ENCODE peak calls at places on chromosomes 4 and X, in four cellular contexts. One of them, this sample, is unnamed.
A peak's percentile ranks its signal among the peaks of the same experiment; 100 is the strongest.

GRCh38 chr4:52051615-52052474 is 741 bp downstream of the SPATA18 start:
- DNase-seq in colonic mucosa: peak; percentile 84
- DNase-seq in SHP77: no peak
- DNase-seq in Jurkat, Clone E6-1: no peak
- DNase-seq in this sample: peak; percentile 59

GRCh38 chr4:44493924-44494323 is 45.3 kb upstream of the KCTD8 start:
- DNase-seq in colonic mucosa: no peak
- DNase-seq in Jurkat, Clone E6-1: peak; percentile 28
- DNase-seq in SHP77: no peak
- DNase-seq in this sample: no peak

GRCh38 chr4:16194199-16194598 is 32.1 kb downstream of the TAPT1 start:
- DNase-seq in colonic mucosa: no peak
- DNase-seq in SHP77: no peak
- DNase-seq in Jurkat, Clone E6-1: no peak
- DNase-seq in this sample: no peak

GRCh38 chr4:169662226-169662625 is 41.8 kb downstream of the CLCN3 start:
- DNase-seq in Jurkat, Clone E6-1: no peak
- DNase-seq in colonic mucosa: no peak
- DNase-seq in SHP77: peak; percentile 26
- DNase-seq in this sample: no peak

GRCh38 chr4:138494931-138495330 is 252.8 kb upstream of the SLC7A11 start:
- DNase-seq in SHP77: no peak
- DNase-seq in Jurkat, Clone E6-1: peak; percentile 69
- DNase-seq in colonic mucosa: no peak
- DNase-seq in this sample: peak; percentile 19

GRCh38 chr4:110005461-110006056 is 92.9 kb downstream of the EGF start:
- DNase-seq in Jurkat, Clone E6-1: peak; percentile 49
- DNase-seq in SHP77: peak; percentile 17
- DNase-seq in colonic mucosa: no peak
- DNase-seq in this sample: no peak

GRCh38 chr4:147737623-147738022 is 5.7 kb downstream of the ARHGAP10 start:
- DNase-seq in SHP77: no peak
- DNase-seq in Jurkat, Clone E6-1: no peak
- DNase-seq in colonic mucosa: no peak
- DNase-seq in this sample: no peak

GRCh38 chrX:41475166-41475565 is 28.0 kb downstream of the NYX start:
- DNase-seq in colonic mucosa: no peak
- DNase-seq in Jurkat, Clone E6-1: no peak
- DNase-seq in SHP77: no peak
- DNase-seq in this sample: no peak

GRCh38 chr4:36511785-36512184 is 230.4 kb downstream of the DTHD1 start:
- DNase-seq in colonic mucosa: no peak
- DNase-seq in Jurkat, Clone E6-1: no peak
- DNase-seq in SHP77: no peak
- DNase-seq in this sample: no peak

GRCh38 chr4:82123934-82124333 is 249.9 kb downstream of the HNRNPD start:
- DNase-seq in SHP77: no peak
- DNase-seq in colonic mucosa: no peak
- DNase-seq in Jurkat, Clone E6-1: no peak
- DNase-seq in this sample: peak; percentile 33

GRCh38 chr4:154822775-154823174 is 41.7 kb downstream of the RBM46 start:
- DNase-seq in colonic mucosa: no peak
- DNase-seq in SHP77: no peak
- DNase-seq in Jurkat, Clone E6-1: no peak
- DNase-seq in this sample: no peak

GRCh38 chrX:153371256-153371655 is 29.9 kb downstream of the PNMA6E start:
- DNase-seq in Jurkat, Clone E6-1: no peak
- DNase-seq in colonic mucosa: no peak
- DNase-seq in SHP77: no peak
- DNase-seq in this sample: no peak

GRCh38 chr4:154018659-154019058 is 229.8 kb upstream of the SFRP2 start:
- DNase-seq in colonic mucosa: no peak
- DNase-seq in Jurkat, Clone E6-1: no peak
- DNase-seq in SHP77: no peak
- DNase-seq in this sample: no peak

GRCh38 chr4:128802680-128803628 is 6.5 kb upstream of the JADE1 start:
- DNase-seq in Jurkat, Clone E6-1: no peak
- DNase-seq in SHP77: no peak
- DNase-seq in colonic mucosa: no peak
- DNase-seq in this sample: no peak

GRCh38 chrX:2645563-2645962 is 45.5 kb upstream of the CD99 start:
- DNase-seq in colonic mucosa: no peak
- DNase-seq in Jurkat, Clone E6-1: no peak
- DNase-seq in SHP77: no peak
- DNase-seq in this sample: no peak

GRCh38 chr4:144646523-144647094 is 653 bp downstream of the HHIP start:
- DNase-seq in Jurkat, Clone E6-1: no peak
- DNase-seq in colonic mucosa: no peak
- DNase-seq in SHP77: no peak
- DNase-seq in this sample: no peak

GRCh38 chr4:7857238-7857701 is 82.4 kb downstream of the AFAP1 start:
- DNase-seq in Jurkat, Clone E6-1: no peak
- DNase-seq in colonic mucosa: no peak
- DNase-seq in SHP77: no peak
- DNase-seq in this sample: no peak

GRCh38 chrX:104310084-104310483 is 55.4 kb upstream of the ESX1 start:
- DNase-seq in Jurkat, Clone E6-1: no peak
- DNase-seq in SHP77: no peak
- DNase-seq in colonic mucosa: no peak
- DNase-seq in this sample: peak; percentile 1

GRCh38 chr4:24404281-24404680 is 180.1 kb downstream of the DHX15 start:
- DNase-seq in SHP77: no peak
- DNase-seq in colonic mucosa: no peak
- DNase-seq in Jurkat, Clone E6-1: no peak
- DNase-seq in this sample: no peak

GRCh38 chr4:76821661-76822060 is 76.3 kb downstream of the SOWAHB start:
- DNase-seq in colonic mucosa: no peak
- DNase-seq in Jurkat, Clone E6-1: no peak
- DNase-seq in SHP77: no peak
- DNase-seq in this sample: no peak

GRCh38 chr4:52098618-52099017 is 47.5 kb downstream of the SPATA18 start:
- DNase-seq in colonic mucosa: no peak
- DNase-seq in Jurkat, Clone E6-1: no peak
- DNase-seq in SHP77: no peak
- DNase-seq in this sample: no peak

GRCh38 chr4:155618183-155618838 is 48.3 kb upstream of the GUCY1A1 start:
- DNase-seq in Jurkat, Clone E6-1: no peak
- DNase-seq in colonic mucosa: no peak
- DNase-seq in SHP77: no peak
- DNase-seq in this sample: no peak

GRCh38 chr4:74418063-74418670 is 26.8 kb upstream of the AREG start:
- DNase-seq in Jurkat, Clone E6-1: no peak
- DNase-seq in colonic mucosa: no peak
- DNase-seq in SHP77: no peak
- DNase-seq in this sample: no peak

GRCh38 chr4:149084128-149084527 is 641.9 kb upstream of the NR3C2 start:
- DNase-seq in SHP77: no peak
- DNase-seq in Jurkat, Clone E6-1: no peak
- DNase-seq in colonic mucosa: no peak
- DNase-seq in this sample: no peak

GRCh38 chr4:48339642-48340041 is 1.7 kb upstream of the SLAIN2 start:
- DNase-seq in colonic mucosa: no peak
- DNase-seq in SHP77: no peak
- DNase-seq in Jurkat, Clone E6-1: no peak
- DNase-seq in this sample: no peak

GRCh38 chrX:53281321-53281822 is at the start of gene IQSEC2:
- DNase-seq in colonic mucosa: peak; percentile 94
- DNase-seq in Jurkat, Clone E6-1: no peak
- DNase-seq in SHP77: no peak
- DNase-seq in this sample: peak; percentile 20

GRCh38 chrX:10932842-10933440 is 178.2 kb upstream of the HCCS start:
- DNase-seq in colonic mucosa: no peak
- DNase-seq in Jurkat, Clone E6-1: no peak
- DNase-seq in SHP77: no peak
- DNase-seq in this sample: no peak